ENCODE peak calls at places on chromosomes 11 and 22, in nine cellular contexts. R is A673; M is psoas muscle; A is KBM-7; T is endodermal cell; K is iris pigment epithelial cell; W is RKO; H is activated naive CD4-positive, alpha-beta T cell treated with Interleukin-2 at 50 U/mL for 16 hours; Y is nucleus accumbens. D is an unnamed sample.

GRCh38 chr22:39545310-39546063 is 12.9 kb upstream of the RPS19BP1 start:
- DNase-seq in R (peak), K (no peak), Y (no peak), T (peak), M (peak), A (peak), H (peak), W (no peak), D (no peak)

GRCh38 chr11:95764267-95764898 is 25.2 kb downstream of the FAM76B start:
- DNase-seq in R (peak), A (peak), Y (no peak), K (peak), H (no peak), W (peak), M (no peak), T (no peak), D (peak)

GRCh38 chr11:10680956-10681487 is 12.5 kb downstream of the IRAG1 start:
- DNase-seq in T (no peak), M (no peak), A (no peak), R (no peak), W (no peak), H (no peak), Y (no peak), K (no peak), D (no peak)

GRCh38 chr11:120391297-120391696 is 55.1 kb downstream of the ARHGEF12 start:
- DNase-seq in K (no peak), A (no peak), T (no peak), M (no peak), W (no peak), Y (peak), H (no peak), R (peak), D (no peak)

GRCh38 chr11:73308963-73309960 is 1.2 kb downstream of the ARHGEF17 start:
- DNase-seq in R (peak), M (peak), W (peak), Y (no peak), K (peak), A (peak), H (no peak), T (peak), D (no peak)

GRCh38 chr22:35981900-35982299 is 46.7 kb downstream of the RBFOX2 start:
- DNase-seq in W (no peak), A (no peak), T (no peak), M (no peak), R (no peak), K (no peak), Y (no peak), H (no peak), D (peak)

GRCh38 chr11:13284776-13285588 is 7.4 kb downstream of the BMAL1 start:
- DNase-seq in M (no peak), W (no peak), A (no peak), T (no peak), H (peak), R (no peak), Y (no peak), K (no peak), D (no peak)

GRCh38 chr22:50083462-50084081 is 1.7 kb downstream of the MLC1 start:
- DNase-seq in T (peak), Y (no peak), A (no peak), W (no peak), R (no peak), K (no peak), H (no peak), M (no peak), D (no peak)

GRCh38 chr11:96949464-96949863 is 559.7 kb downstream of the JRKL start:
- DNase-seq in W (no peak), R (no peak), T (no peak), H (no peak), M (no peak), K (no peak), Y (no peak), A (no peak), D (no peak)

GRCh38 chr22:46027219-46028068 is 50.5 kb upstream of the WNT7B start:
- DNase-seq in T (peak), K (no peak), H (no peak), R (no peak), A (no peak), W (no peak), M (peak), Y (peak), D (no peak)

GRCh38 chr11:11243790-11244469 is 109.1 kb downstream of the CSNK2A3 start:
- DNase-seq in M (peak), T (peak), K (no peak), W (peak), R (peak), Y (no peak), H (peak), A (peak), D (peak)

GRCh38 chr22:50236731-50237409 is 8.0 kb downstream of the TUBGCP6 start:
- DNase-seq in Y (no peak), R (no peak), H (no peak), K (peak), M (no peak), A (peak), T (peak), W (no peak), D (peak)

GRCh38 chr22:17921871-17922821 is 102.2 kb downstream of the MICAL3 start:
- DNase-seq in M (no peak), Y (no peak), T (peak), K (no peak), R (no peak), A (no peak), H (no peak), W (no peak), D (no peak)

GRCh38 chr22:17968126-17968525 is 56.2 kb downstream of the MICAL3 start:
- DNase-seq in W (no peak), R (no peak), M (no peak), A (no peak), Y (no peak), T (no peak), H (no peak), K (no peak), D (peak)

GRCh38 chr11:26700536-26701235 is 21.2 kb downstream of the SLC5A12 start:
- DNase-seq in Y (no peak), W (no peak), M (no peak), H (no peak), A (no peak), R (no peak), K (no peak), T (no peak), D (peak)

GRCh38 chr11:107804219-107804618 is 54.4 kb downstream of the SLC35F2 start:
- DNase-seq in A (no peak), K (no peak), Y (no peak), R (no peak), H (no peak), W (no peak), M (no peak), T (no peak), D (no peak)

GRCh38 chr22:49554741-49555140 is 272.9 kb downstream of the BRD1 start:
- DNase-seq in M (no peak), W (no peak), A (no peak), H (no peak), K (no peak), T (peak), Y (no peak), R (no peak), D (no peak)

GRCh38 chr11:8826901-8827560 is 84.0 kb upstream of the AKIP1 start:
- DNase-seq in W (no peak), K (no peak), Y (no peak), R (no peak), H (no peak), T (peak), A (no peak), M (no peak), D (no peak)

GRCh38 chr11:25860677-25861445 is 471.1 kb upstream of the ANO3 start:
- DNase-seq in T (no peak), R (peak), K (peak), Y (no peak), H (no peak), M (no peak), W (no peak), A (no peak), D (no peak)

GRCh38 chr22:39148727-39149535 is 3.5 kb downstream of the CBX7 start:
- DNase-seq in W (no peak), K (peak), H (peak), A (no peak), Y (no peak), R (peak), T (peak), M (peak), D (peak)

GRCh38 chr22:35021166-35021565 is 44.8 kb upstream of the ISX start:
- DNase-seq in H (no peak), A (no peak), W (no peak), R (no peak), T (peak), K (no peak), Y (no peak), M (no peak), D (peak)

GRCh38 chr11:8093931-8094575 is 13.0 kb downstream of the TUB start:
- DNase-seq in T (peak), K (no peak), R (no peak), A (no peak), Y (no peak), H (no peak), W (no peak), M (no peak), D (peak)

GRCh38 chr11:57069942-57070341 is 81.2 kb downstream of the OR5AK2 start:
- DNase-seq in T (no peak), K (peak), H (no peak), M (no peak), A (no peak), R (no peak), Y (no peak), W (no peak), D (no peak)

GRCh38 chr11:76824980-76825725 is 35.6 kb upstream of the ACER3 start:
- DNase-seq in H (no peak), Y (no peak), K (peak), T (peak), M (no peak), A (no peak), R (no peak), W (no peak), D (peak)

GRCh38 chr11:97979741-97980140 is 1041.0 kb upstream of the CNTN5 start:
- DNase-seq in Y (no peak), R (no peak), A (no peak), K (peak), M (no peak), T (no peak), W (no peak), H (no peak), D (no peak)